ENCODE peak calls at places on chromosomes 1 and 21, in six cellular contexts. G is AG09309; H is CD8-positive, alpha-beta T cell; D is HT-29; R is COR-L47; P is IMR-90. Q is an unnamed sample.

GRCh38 chr1:154697710-154698109 is 89.7 kb upstream of the ADAR start:
- DNase-seq in G (no peak), H (no peak), D (no peak), R (no peak), P (no peak), Q (peak)

GRCh38 chr1:230109871-230110667 is 43.0 kb downstream of the GALNT2 start:
- DNase-seq in G (no peak), H (peak), D (no peak), R (no peak), P (peak), Q (no peak)

GRCh38 chr1:161189036-161189435 is 9.8 kb downstream of the ADAMTS4 start:
- DNase-seq in G (peak), H (no peak), D (no peak), R (no peak), P (no peak), Q (no peak)

GRCh38 chr1:41540886-41541591 is 56.6 kb upstream of the EDN2 start:
- DNase-seq in G (no peak), H (no peak), D (no peak), R (no peak), P (peak), Q (no peak)

GRCh38 chr1:72101840-72102632 is 180.3 kb downstream of the NEGR1 start:
- DNase-seq in G (no peak), H (no peak), D (no peak), R (no peak), P (no peak), Q (no peak)

GRCh38 chr1:81071072-81071858 is 729.5 kb upstream of the ADGRL2 start:
- DNase-seq in G (no peak), H (no peak), D (no peak), R (no peak), P (no peak), Q (no peak)

GRCh38 chr1:88141499-88142074 is 542.5 kb upstream of the PKN2 start:
- DNase-seq in G (no peak), H (no peak), D (peak), R (no peak), P (no peak), Q (no peak)

GRCh38 chr1:227131193-227131592 is 187.1 kb downstream of the CDC42BPA start:
- DNase-seq in G (peak), H (no peak), D (peak), R (peak), P (peak), Q (peak)

GRCh38 chr21:34775793-34776192 is 107.0 kb downstream of the CLIC6 start:
- DNase-seq in G (no peak), H (no peak), D (peak), R (no peak), P (no peak), Q (no peak)

GRCh38 chr1:199918196-199918789 is 109.2 kb upstream of the NR5A2 start:
- DNase-seq in G (no peak), H (no peak), D (no peak), R (no peak), P (no peak), Q (no peak)

GRCh38 chr1:117589531-117589930 is 16.3 kb upstream of the TENT5C start:
- DNase-seq in G (no peak), H (no peak), D (no peak), R (no peak), P (no peak), Q (no peak)

GRCh38 chr1:38561699-38562098 is 297.9 kb downstream of the RRAGC start:
- DNase-seq in G (no peak), H (no peak), D (no peak), R (no peak), P (no peak), Q (no peak)

GRCh38 chr21:16330340-16331319 is 600.8 kb downstream of the USP25 start:
- DNase-seq in G (peak), H (no peak), D (peak), R (peak), P (peak), Q (peak)

GRCh38 chr1:182032251-182032650 is 29.3 kb downstream of the ZNF648 start:
- DNase-seq in G (no peak), H (no peak), D (no peak), R (no peak), P (no peak), Q (no peak)

GRCh38 chr1:207833956-207834660 is 76.8 kb downstream of the CD34 start:
- DNase-seq in G (no peak), H (no peak), D (no peak), R (no peak), P (no peak), Q (no peak)

GRCh38 chr21:33732038-33732437 is 89.7 kb downstream of the ITSN1 start:
- DNase-seq in G (no peak), H (no peak), D (no peak), R (no peak), P (no peak), Q (no peak)

GRCh38 chr21:42526379-42526727 is 12.7 kb downstream of the SLC37A1 start:
- DNase-seq in G (no peak), H (no peak), D (peak), R (no peak), P (no peak), Q (no peak)

GRCh38 chr1:13812456-13813397 is 112.7 kb downstream of the PRDM2 start:
- DNase-seq in G (no peak), H (no peak), D (peak), R (no peak), P (no peak), Q (no peak)

GRCh38 chr1:99952522-99952921 is 17.3 kb upstream of the SLC35A3 start:
- DNase-seq in G (no peak), H (no peak), D (no peak), R (no peak), P (no peak), Q (no peak)

GRCh38 chr1:244212792-244213475 is 161.9 kb downstream of the ZBTB18 start:
- DNase-seq in G (no peak), H (no peak), D (no peak), R (no peak), P (no peak), Q (no peak)

GRCh38 chr1:204439976-204440375 is 28.4 kb upstream of the PPP1R15B start:
- DNase-seq in G (no peak), H (no peak), D (no peak), R (no peak), P (no peak), Q (no peak)

GRCh38 chr1:27368872-27369703 is 2.3 kb upstream of the MAP3K6 start:
- DNase-seq in G (no peak), H (no peak), D (peak), R (no peak), P (peak), Q (peak)

GRCh38 chr1:223258751-223259177 is 105.2 kb downstream of the SUSD4 start:
- DNase-seq in G (no peak), H (no peak), D (peak), R (peak), P (peak), Q (peak)

GRCh38 chr1:19377812-19378718 is 65.9 kb downstream of the SLC66A1 start:
- DNase-seq in G (no peak), H (no peak), D (no peak), R (no peak), P (no peak), Q (no peak)

GRCh38 chr1:67716800-67717199 is 31.8 kb downstream of the GADD45A start:
- DNase-seq in G (no peak), H (no peak), D (peak), R (peak), P (peak), Q (peak)

GRCh38 chr1:63198921-63199530 is 123.3 kb upstream of the FOXD3 start:
- DNase-seq in G (no peak), H (no peak), D (no peak), R (no peak), P (no peak), Q (no peak)

GRCh38 chr1:160862151-160863061 is at the start of gene CD244:
- DNase-seq in G (no peak), H (peak), D (no peak), R (no peak), P (no peak), Q (no peak)

GRCh38 chr21:36849461-36849860 is 117.0 kb downstream of the HLCS start:
- DNase-seq in G (no peak), H (no peak), D (no peak), R (no peak), P (no peak), Q (no peak)

GRCh38 chr21:19508442-19508841 is 1104.9 kb upstream of the TMPRSS15 start:
- DNase-seq in G (no peak), H (no peak), D (no peak), R (no peak), P (no peak), Q (no peak)

GRCh38 chr1:211335507-211336157 is 9.0 kb downstream of the TRAF5 start:
- DNase-seq in G (no peak), H (no peak), D (no peak), R (no peak), P (no peak), Q (no peak)

GRCh38 chr1:33094971-33095604 is 14.1 kb downstream of the AZIN2 start:
- DNase-seq in G (peak), H (no peak), D (peak), R (peak), P (peak), Q (peak)

GRCh38 chr1:229572286-229572685 is 13.8 kb upstream of the ABCB10 start:
- DNase-seq in G (no peak), H (no peak), D (no peak), R (peak), P (no peak), Q (no peak)

GRCh38 chr1:57633881-57634280 is 210.0 kb upstream of the DAB1 start:
- DNase-seq in G (no peak), H (no peak), D (no peak), R (no peak), P (no peak), Q (no peak)

GRCh38 chr21:31098576-31099005 is 60.3 kb upstream of the KRTAP19-8 start:
- DNase-seq in G (no peak), H (peak), D (peak), R (peak), P (peak), Q (peak)

GRCh38 chr1:109546311-109547109 is 1.9 kb upstream of the GNAI3 start:
- DNase-seq in G (peak), H (peak), D (peak), R (peak), P (peak), Q (peak)

GRCh38 chr1:161086457-161086856 is 2.9 kb downstream of the NECTIN4 start:
- DNase-seq in G (no peak), H (no peak), D (peak), R (no peak), P (no peak), Q (no peak)

GRCh38 chr1:59165353-59165752 is 131.5 kb upstream of the FGGY start:
- DNase-seq in G (no peak), H (no peak), D (no peak), R (no peak), P (no peak), Q (no peak)

GRCh38 chr1:174519845-174520244 is 72.1 kb downstream of the GPR52 start:
- DNase-seq in G (no peak), H (no peak), D (no peak), R (no peak), P (no peak), Q (no peak)

GRCh38 chr21:34695434-34695833 is 26.6 kb downstream of the CLIC6 start:
- DNase-seq in G (no peak), H (no peak), D (no peak), R (no peak), P (no peak), Q (no peak)